ENCODE peak calls at places on chromosomes 1 and 21, in six cellular contexts. B is naive thymus-derived CD4-positive, alpha-beta T cell; Y is stimulated activated CD8-positive, alpha-beta memory T cell treated with anti-CD3 and anti-CD28 coated beads, Interleukin-7, amount 100 ng/mL, for 1 hour; H is endothelial cell; L is HEK293T; Z is ovary. S is an unnamed sample.

GRCh38 chr21:36028127-36029069 is 31.9 kb downstream of the SETD4 start:
- DNase-seq in B (peak), Y (peak), H (peak), L (peak), Z (peak), S (peak)

GRCh38 chr1:10901091-10901893 is 104.8 kb upstream of the CASZ1 start:
- DNase-seq in B (no peak), Y (no peak), H (no peak), L (no peak), Z (no peak), S (no peak)

GRCh38 chr1:116396769-116397168 is 23.7 kb downstream of the ATP1A1 start:
- DNase-seq in B (no peak), Y (no peak), H (no peak), L (no peak), Z (no peak), S (no peak)

GRCh38 chr1:223298706-223299105 is 65.3 kb downstream of the SUSD4 start:
- DNase-seq in B (no peak), Y (no peak), H (no peak), L (no peak), Z (no peak), S (no peak)

GRCh38 chr1:26705788-26706237 is 10.0 kb downstream of the ARID1A start:
- DNase-seq in B (no peak), Y (no peak), H (no peak), L (no peak), Z (no peak), S (no peak)

GRCh38 chr1:1630965-1631792 is 794 bp upstream of the MMP23B start:
- DNase-seq in B (peak), Y (no peak), H (no peak), L (no peak), Z (peak), S (no peak)

GRCh38 chr1:230425252-230426061 is 675 bp downstream of the PGBD5 start:
- DNase-seq in B (no peak), Y (no peak), H (peak), L (peak), Z (peak), S (no peak)

GRCh38 chr1:162070094-162070748 is 730 bp downstream of the NOS1AP start:
- DNase-seq in B (peak), Y (no peak), H (no peak), L (no peak), Z (no peak), S (no peak)

GRCh38 chr1:89085781-89086180 is 20.8 kb upstream of the GBP1 start:
- DNase-seq in B (peak), Y (no peak), H (no peak), L (no peak), Z (no peak), S (no peak)

GRCh38 chr1:61313906-61314422 is 231.6 kb downstream of the NFIA start:
- DNase-seq in B (no peak), Y (no peak), H (no peak), L (no peak), Z (no peak), S (no peak)

GRCh38 chr1:35883681-35884155 is 709 bp downstream of the AGO1 start:
- DNase-seq in B (peak), Y (no peak), H (peak), L (peak), Z (peak), S (no peak)

GRCh38 chr1:161119379-161120061 is 1.6 kb downstream of the NIT1 start:
- DNase-seq in B (peak), Y (peak), H (no peak), L (peak), Z (no peak), S (no peak)

GRCh38 chr1:24236170-24237045 is 49.3 kb upstream of the IFNLR1 start:
- DNase-seq in B (no peak), Y (no peak), H (no peak), L (no peak), Z (no peak), S (no peak)

S was measured in NCI-H1048.